ENCODE peak calls at places on chromosomes 7 and 10, in six cellular contexts. One of them, this sample, is unnamed.

GRCh38 chr7:66524738-66525137 is 103.9 kb upstream of the KCTD7 start:
- DNase-seq in A549: no peak
- DNase-seq in RWPE1: no peak
- DNase-seq in tibial artery: no peak
- DNase-seq in heart left ventricle: no peak
- DNase-seq in caudate nucleus: no peak
- DNase-seq in this sample: no peak

GRCh38 chr7:30674420-30674819 is 7.8 kb downstream of the CRHR2 start:
- DNase-seq in caudate nucleus: no peak
- DNase-seq in RWPE1: no peak
- DNase-seq in A549: no peak
- DNase-seq in heart left ventricle: no peak
- DNase-seq in tibial artery: no peak
- DNase-seq in this sample: no peak

GRCh38 chr10:47165711-47166404 is 134.1 kb upstream of the GDF10 start:
- DNase-seq in heart left ventricle: peak
- DNase-seq in RWPE1: no peak
- DNase-seq in tibial artery: peak
- DNase-seq in A549: no peak
- DNase-seq in caudate nucleus: peak
- DNase-seq in this sample: no peak

GRCh38 chr7:28405662-28406061 is 6.7 kb upstream of the CREB5 start:
- DNase-seq in A549: no peak
- DNase-seq in heart left ventricle: peak
- DNase-seq in caudate nucleus: no peak
- DNase-seq in RWPE1: peak
- DNase-seq in tibial artery: peak
- DNase-seq in this sample: no peak

GRCh38 chr7:50197547-50197946 is 104.5 kb upstream of the ZPBP start:
- DNase-seq in tibial artery: no peak
- DNase-seq in caudate nucleus: no peak
- DNase-seq in A549: no peak
- DNase-seq in RWPE1: peak
- DNase-seq in heart left ventricle: no peak
- DNase-seq in this sample: no peak

GRCh38 chr10:32887481-32887880 is 70.5 kb downstream of the ITGB1 start:
- DNase-seq in caudate nucleus: no peak
- DNase-seq in tibial artery: no peak
- DNase-seq in heart left ventricle: no peak
- DNase-seq in RWPE1: no peak
- DNase-seq in A549: no peak
- DNase-seq in this sample: no peak

GRCh38 chr10:77846718-77847311 is 79.7 kb downstream of the DLG5 start:
- DNase-seq in tibial artery: peak
- DNase-seq in RWPE1: peak
- DNase-seq in heart left ventricle: peak
- DNase-seq in A549: peak
- DNase-seq in caudate nucleus: peak
- DNase-seq in this sample: peak

GRCh38 chr7:30757343-30757695 is 5.4 kb downstream of the INMT start:
- DNase-seq in RWPE1: no peak
- DNase-seq in tibial artery: no peak
- DNase-seq in heart left ventricle: no peak
- DNase-seq in caudate nucleus: no peak
- DNase-seq in A549: no peak
- DNase-seq in this sample: no peak

GRCh38 chr7:30594055-30594539 is 581 bp upstream of the GARS1 start:
- DNase-seq in caudate nucleus: no peak
- DNase-seq in A549: peak
- DNase-seq in tibial artery: peak
- DNase-seq in heart left ventricle: peak
- DNase-seq in RWPE1: peak
- DNase-seq in this sample: peak

GRCh38 chr7:33806284-33807157 is 98.8 kb upstream of the BMPER start:
- DNase-seq in RWPE1: no peak
- DNase-seq in A549: no peak
- DNase-seq in heart left ventricle: peak
- DNase-seq in tibial artery: no peak
- DNase-seq in caudate nucleus: no peak
- DNase-seq in this sample: no peak

GRCh38 chr10:44205072-44205471 is 179.8 kb downstream of the CXCL12 start:
- DNase-seq in A549: no peak
- DNase-seq in RWPE1: no peak
- DNase-seq in heart left ventricle: no peak
- DNase-seq in tibial artery: no peak
- DNase-seq in caudate nucleus: no peak
- DNase-seq in this sample: no peak

GRCh38 chr10:4766449-4766848 is 59.6 kb upstream of the AKR1E2 start:
- DNase-seq in A549: no peak
- DNase-seq in heart left ventricle: no peak
- DNase-seq in caudate nucleus: no peak
- DNase-seq in RWPE1: no peak
- DNase-seq in tibial artery: no peak
- DNase-seq in this sample: no peak

GRCh38 chr10:11353229-11353896 is 258.1 kb downstream of the USP6NL start:
- DNase-seq in RWPE1: no peak
- DNase-seq in caudate nucleus: no peak
- DNase-seq in tibial artery: no peak
- DNase-seq in heart left ventricle: no peak
- DNase-seq in A549: no peak
- DNase-seq in this sample: no peak

GRCh38 chr7:17233643-17234397 is 64.6 kb upstream of the AHR start:
- DNase-seq in caudate nucleus: peak
- DNase-seq in A549: no peak
- DNase-seq in heart left ventricle: no peak
- DNase-seq in tibial artery: no peak
- DNase-seq in RWPE1: no peak
- DNase-seq in this sample: no peak

GRCh38 chr10:44193156-44193555 is 191.7 kb downstream of the CXCL12 start:
- DNase-seq in tibial artery: no peak
- DNase-seq in RWPE1: no peak
- DNase-seq in A549: no peak
- DNase-seq in heart left ventricle: no peak
- DNase-seq in caudate nucleus: no peak
- DNase-seq in this sample: no peak

GRCh38 chr7:95396136-95397032 is at the start of gene PON3:
- DNase-seq in caudate nucleus: no peak
- DNase-seq in tibial artery: no peak
- DNase-seq in A549: peak
- DNase-seq in RWPE1: peak
- DNase-seq in heart left ventricle: peak
- DNase-seq in this sample: peak

GRCh38 chr7:47501406-47501805 is 80.5 kb downstream of the TNS3 start:
- DNase-seq in tibial artery: no peak
- DNase-seq in heart left ventricle: no peak
- DNase-seq in RWPE1: no peak
- DNase-seq in A549: no peak
- DNase-seq in caudate nucleus: no peak
- DNase-seq in this sample: no peak

DNA sequence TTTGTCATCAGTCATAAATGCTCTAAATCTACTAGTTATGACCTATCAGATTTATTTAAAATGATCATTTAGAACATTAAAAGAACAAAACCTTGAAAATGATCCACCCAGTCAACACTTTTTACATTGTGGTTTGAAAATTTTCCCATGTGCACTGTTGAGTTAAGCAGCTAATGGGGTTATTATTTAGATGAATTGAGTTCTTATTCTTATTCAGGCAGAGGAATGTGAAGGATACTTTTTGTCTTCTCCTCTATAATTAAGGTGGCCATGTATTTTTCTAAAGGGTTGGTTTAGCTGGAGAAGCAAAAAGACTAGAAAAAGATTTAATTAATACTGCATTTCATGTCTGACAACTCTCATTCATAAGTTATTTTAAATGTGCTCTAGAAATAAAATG is 74.9 kb upstream of the FEZF1 start:
- DNase-seq in A549: no peak
- DNase-seq in tibial artery: no peak
- DNase-seq in RWPE1: no peak
- DNase-seq in caudate nucleus: no peak
- DNase-seq in heart left ventricle: no peak
- DNase-seq in this sample: no peak
- H3K27ac ChIP-seq in A549: no peak
- H3K27ac ChIP-seq in tibial artery: no peak
- H3K27ac ChIP-seq in RWPE1: no peak
- H3K27ac ChIP-seq in caudate nucleus: no peak
- H3K27ac ChIP-seq in heart left ventricle: no peak
- H3K27ac ChIP-seq in this sample: no peak

GRCh38 chr7:99129001-99129400 is 14.9 kb downstream of the SMURF1 start:
- DNase-seq in caudate nucleus: no peak
- DNase-seq in RWPE1: no peak
- DNase-seq in tibial artery: no peak
- DNase-seq in heart left ventricle: no peak
- DNase-seq in A549: no peak
- DNase-seq in this sample: no peak
- H3K27ac ChIP-seq in caudate nucleus: no peak
- H3K27ac ChIP-seq in RWPE1: no peak
- H3K27ac ChIP-seq in tibial artery: peak
- H3K27ac ChIP-seq in heart left ventricle: no peak
- H3K27ac ChIP-seq in A549: no peak
- H3K27ac ChIP-seq in this sample: peak

GRCh38 chr10:51397695-51398094 is 301.7 kb downstream of the CSTF2T start:
- DNase-seq in caudate nucleus: no peak
- DNase-seq in RWPE1: peak
- DNase-seq in heart left ventricle: peak
- DNase-seq in A549: no peak
- DNase-seq in tibial artery: peak
- DNase-seq in this sample: peak
- H3K27ac ChIP-seq in caudate nucleus: no peak
- H3K27ac ChIP-seq in RWPE1: no peak
- H3K27ac ChIP-seq in heart left ventricle: no peak
- H3K27ac ChIP-seq in A549: no peak
- H3K27ac ChIP-seq in tibial artery: peak
- H3K27ac ChIP-seq in this sample: no peak

GRCh38 chr10:60917331-60918280 is 26.4 kb downstream of the RHOBTB1 start:
- DNase-seq in RWPE1: no peak
- DNase-seq in heart left ventricle: no peak
- DNase-seq in A549: no peak
- DNase-seq in tibial artery: no peak
- DNase-seq in caudate nucleus: no peak
- DNase-seq in this sample: no peak
- H3K27ac ChIP-seq in RWPE1: no peak
- H3K27ac ChIP-seq in heart left ventricle: no peak
- H3K27ac ChIP-seq in A549: no peak
- H3K27ac ChIP-seq in tibial artery: no peak
- H3K27ac ChIP-seq in caudate nucleus: no peak
- H3K27ac ChIP-seq in this sample: no peak

GRCh38 chr7:134196439-134196838 is 69.3 kb downstream of the LRGUK start:
- DNase-seq in caudate nucleus: no peak
- DNase-seq in A549: no peak
- DNase-seq in heart left ventricle: no peak
- DNase-seq in tibial artery: no peak
- DNase-seq in RWPE1: no peak
- DNase-seq in this sample: no peak
- H3K27ac ChIP-seq in caudate nucleus: no peak
- H3K27ac ChIP-seq in A549: no peak
- H3K27ac ChIP-seq in heart left ventricle: no peak
- H3K27ac ChIP-seq in tibial artery: no peak
- H3K27ac ChIP-seq in RWPE1: no peak
- H3K27ac ChIP-seq in this sample: no peak

GRCh38 chr7:130750774-130751173 is 16.8 kb upstream of the KLF14 start:
- DNase-seq in heart left ventricle: no peak
- DNase-seq in caudate nucleus: no peak
- DNase-seq in tibial artery: no peak
- DNase-seq in RWPE1: no peak
- DNase-seq in A549: no peak
- DNase-seq in this sample: no peak

GRCh38 chr7:130752424-130752823 is 18.4 kb upstream of the KLF14 start:
- DNase-seq in A549: no peak
- DNase-seq in RWPE1: no peak
- DNase-seq in caudate nucleus: no peak
- DNase-seq in tibial artery: no peak
- DNase-seq in heart left ventricle: no peak
- DNase-seq in this sample: no peak

GRCh38 chr7:130748531-130749389 is 14.8 kb upstream of the KLF14 start:
- DNase-seq in A549: no peak
- DNase-seq in RWPE1: no peak
- DNase-seq in heart left ventricle: no peak
- DNase-seq in tibial artery: no peak
- DNase-seq in caudate nucleus: no peak
- DNase-seq in this sample: no peak
- H3K27ac ChIP-seq in A549: no peak
- H3K27ac ChIP-seq in RWPE1: no peak
- H3K27ac ChIP-seq in heart left ventricle: no peak
- H3K27ac ChIP-seq in tibial artery: no peak
- H3K27ac ChIP-seq in caudate nucleus: no peak
- H3K27ac ChIP-seq in this sample: no peak

GRCh38 chr7:133436014-133436428 is 183.1 kb downstream of the EXOC4 start:
- DNase-seq in heart left ventricle: no peak
- DNase-seq in caudate nucleus: no peak
- DNase-seq in A549: no peak
- DNase-seq in tibial artery: no peak
- DNase-seq in RWPE1: peak
- DNase-seq in this sample: no peak
- H3K27ac ChIP-seq in heart left ventricle: no peak
- H3K27ac ChIP-seq in caudate nucleus: no peak
- H3K27ac ChIP-seq in A549: no peak
- H3K27ac ChIP-seq in tibial artery: no peak
- H3K27ac ChIP-seq in RWPE1: no peak
- H3K27ac ChIP-seq in this sample: no peak

GRCh38 chr10:130901311-130902165 is 410.0 kb downstream of the TCERG1L start:
- DNase-seq in A549: no peak
- DNase-seq in tibial artery: no peak
- DNase-seq in caudate nucleus: no peak
- DNase-seq in heart left ventricle: no peak
- DNase-seq in RWPE1: no peak
- DNase-seq in this sample: no peak
- H3K27ac ChIP-seq in A549: no peak
- H3K27ac ChIP-seq in tibial artery: no peak
- H3K27ac ChIP-seq in caudate nucleus: no peak
- H3K27ac ChIP-seq in heart left ventricle: no peak
- H3K27ac ChIP-seq in RWPE1: no peak
- H3K27ac ChIP-seq in this sample: no peak

DNA sequence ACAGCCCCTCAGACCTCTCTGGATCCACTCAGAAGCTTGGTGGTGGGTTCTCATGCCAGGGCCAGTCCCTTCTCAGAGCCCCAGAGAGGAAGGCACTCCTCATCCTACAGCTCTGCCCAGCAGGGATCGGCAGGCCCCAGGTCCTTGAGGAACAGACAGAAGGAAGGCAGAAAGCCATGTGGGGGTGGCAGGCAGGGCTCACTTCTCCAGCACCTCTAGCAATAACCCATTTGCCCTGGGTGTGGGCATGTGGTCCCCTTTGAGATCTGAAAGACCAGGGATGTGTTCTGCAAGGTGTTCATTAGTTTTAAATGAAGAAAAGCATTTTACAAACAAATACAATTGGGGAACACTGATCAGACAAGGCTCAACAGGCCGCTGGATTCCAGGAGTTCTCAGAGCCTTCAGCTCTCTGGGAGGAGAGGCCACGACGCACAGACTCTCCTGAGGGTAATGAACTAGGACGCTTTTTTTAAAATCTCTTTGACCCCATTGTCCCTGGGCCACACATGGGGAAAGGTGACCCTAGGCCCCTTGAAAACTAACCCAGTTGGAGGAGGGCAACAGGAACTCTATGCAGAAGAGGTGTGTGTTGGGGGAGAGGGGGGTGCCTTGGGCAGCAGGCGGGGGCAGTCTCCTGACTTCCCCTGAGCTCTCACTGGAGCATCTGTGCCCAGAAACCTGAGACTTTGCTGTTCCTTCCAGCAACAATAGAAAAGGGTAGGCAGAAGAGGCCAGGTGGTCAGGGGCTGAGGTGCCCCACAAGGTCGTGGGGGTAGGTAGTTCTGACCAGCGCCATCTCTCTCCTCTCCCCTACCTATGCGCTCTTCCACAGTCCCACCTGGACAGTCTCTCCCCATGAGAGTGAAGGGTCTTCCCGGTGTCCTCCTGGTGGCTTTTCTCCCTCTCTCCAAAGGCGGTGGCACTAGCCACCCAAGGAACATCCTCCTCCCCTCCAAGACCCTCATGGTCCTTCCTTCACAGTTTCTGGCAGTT is 40.8 kb downstream of the LDB3 start:
- DNase-seq in tibial artery: no peak
- DNase-seq in RWPE1: no peak
- DNase-seq in heart left ventricle: peak
- DNase-seq in caudate nucleus: no peak
- DNase-seq in A549: no peak
- DNase-seq in this sample: no peak
- H3K27ac ChIP-seq in tibial artery: peak
- H3K27ac ChIP-seq in RWPE1: no peak
- H3K27ac ChIP-seq in heart left ventricle: peak
- H3K27ac ChIP-seq in caudate nucleus: no peak
- H3K27ac ChIP-seq in A549: no peak
- H3K27ac ChIP-seq in this sample: no peak